ENCODE peak calls at places on chromosomes 6 and 20, in six cellular contexts. X is hepatocyte, P is heart right ventricle, D is osteoblast, I is breast epithelium, B is foreskin keratinocyte. N is an unnamed sample.

GRCh38 chr20:63639093-63639860 is 12.4 kb upstream of the GMEB2 start:
- DNase-seq in D (no peak), X (no peak), P (peak; percentile 51), B (no peak), I (no peak), N (no peak)

GRCh38 chr20:58244517-58245030 is 16.1 kb upstream of the ANKRD60 start:
- DNase-seq in D (no peak), B (no peak), I (no peak), X (no peak), P (no peak), N (no peak)

GRCh38 chr20:10555865-10556308 is 117.9 kb downstream of the JAG1 start:
- DNase-seq in B (no peak), D (no peak), X (no peak), P (no peak), I (no peak), N (no peak)

GRCh38 chr6:6649824-6650349 is 61.4 kb downstream of the LY86 start:
- DNase-seq in I (no peak), P (no peak), D (no peak), B (no peak), X (no peak), N (no peak)

GRCh38 chr6:134195164-134195906 is 122.6 kb downstream of the SGK1 start:
- DNase-seq in P (no peak), I (no peak), D (peak; percentile 78), B (no peak), X (no peak), N (no peak)

GRCh38 chr6:17705428-17705777 is 1.3 kb downstream of the NUP153 start:
- DNase-seq in B (peak; percentile 11), I (peak; percentile 55), X (peak; percentile 51), D (peak; percentile 75), P (peak; percentile 64), N (no peak)

GRCh38 chr6:13351271-13351670 is 22.9 kb upstream of the TBC1D7 start:
- DNase-seq in I (no peak), X (no peak), B (no peak), P (no peak), D (no peak), N (no peak)

GRCh38 chr6:158972241-158973233 is 27.5 kb downstream of the RSPH3 start:
- DNase-seq in I (no peak), D (peak; percentile 49), X (peak; percentile 74), P (no peak), B (no peak), N (no peak)

GRCh38 chr20:16123623-16124022 is 449.6 kb downstream of the KIF16B start:
- DNase-seq in P (no peak), X (no peak), I (no peak), D (peak; percentile 13), B (peak; percentile 10), N (no peak)

GRCh38 chr20:43681991-43682410 is 15.1 kb downstream of the MYBL2 start:
- DNase-seq in B (no peak), I (no peak), X (no peak), D (no peak), P (no peak), N (no peak)

GRCh38 chr20:4546786-4547185 is 174.9 kb upstream of the PRND start:
- DNase-seq in P (no peak), X (peak; percentile 24), D (no peak), B (no peak), I (no peak), N (no peak)

GRCh38 chr6:139151425-139152087 is 16.7 kb downstream of the HECA start:
- DNase-seq in B (no peak), X (no peak), I (no peak), D (no peak), P (no peak), N (no peak)
- H3K27ac ChIP-seq in B (peak overlapping the region; percentile 15), X (peak overlapping the region; percentile 39), I (no peak overlapping the region), D (no peak overlapping the region), P (no peak overlapping the region), N (peak overlapping the region; percentile 55)

GRCh38 chr20:48745330-48745729 is 82.5 kb downstream of the PREX1 start:
- DNase-seq in D (no peak), X (no peak), P (no peak), B (no peak), I (no peak), N (no peak)
- H3K27ac ChIP-seq in D (no peak overlapping the region), X (no peak overlapping the region), P (no peak overlapping the region), B (no peak overlapping the region), I (no peak overlapping the region), N (no peak overlapping the region)

GRCh38 chr20:40331249-40331648 is 357.8 kb downstream of the MAFB start:
- DNase-seq in D (peak; percentile 22), P (no peak), X (no peak), I (no peak), B (no peak), N (no peak)
- H3K27ac ChIP-seq in D (no peak overlapping the region), P (no peak overlapping the region), X (no peak overlapping the region), I (no peak overlapping the region), B (no peak overlapping the region), N (no peak overlapping the region)

GRCh38 chr6:14796974-14797762 is 448.7 kb upstream of the JARID2 start:
- DNase-seq in D (no peak), P (no peak), B (no peak), I (no peak), X (no peak), N (no peak)

GRCh38 chr6:14798594-14798982 is 447.3 kb upstream of the JARID2 start:
- DNase-seq in P (no peak), I (no peak), B (no peak), D (no peak), X (no peak), N (no peak)

GRCh38 chr6:14792118-14792955 is 453.5 kb upstream of the JARID2 start:
- DNase-seq in I (no peak), X (no peak), B (no peak), P (no peak), D (no peak), N (peak; percentile 31)

GRCh38 chr6:14797875-14798593 is 447.8 kb upstream of the JARID2 start:
- DNase-seq in B (no peak), I (no peak), D (no peak), P (no peak), X (no peak), N (no peak)

GRCh38 chr6:14795451-14795850 is 450.4 kb upstream of the JARID2 start:
- DNase-seq in D (peak; percentile 69), B (no peak), P (no peak), X (no peak), I (no peak), N (no peak)
- H3K27ac ChIP-seq in D (no peak overlapping the region), B (no peak overlapping the region), P (no peak overlapping the region), X (no peak overlapping the region), I (no peak overlapping the region), N (no peak overlapping the region)

DNA sequence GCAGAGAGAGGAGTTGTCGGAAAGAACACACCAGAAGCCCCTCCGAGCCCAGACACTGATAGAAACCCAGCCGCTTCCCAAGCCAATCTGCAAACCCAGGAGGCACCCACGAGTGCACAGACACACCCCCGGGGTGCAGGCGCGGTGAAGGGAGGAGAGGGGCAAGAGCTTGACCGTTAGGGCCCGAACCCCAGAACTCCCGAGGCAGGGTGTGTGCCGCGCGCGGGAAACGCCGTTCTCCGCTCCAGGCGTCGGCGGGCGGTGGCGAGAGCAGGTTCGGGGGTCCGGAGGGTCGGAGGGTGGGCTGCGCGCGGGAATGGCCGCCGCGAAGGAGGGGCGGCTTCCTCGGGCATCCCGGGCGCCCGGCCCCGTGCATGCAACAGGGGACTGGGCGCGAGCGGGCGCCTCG is 549 bp downstream of the ELOVL2 start:
- DNase-seq in I (no peak), B (no peak), X (peak; percentile 32), D (peak; percentile 84), P (no peak), N (no peak)
- H3K27ac ChIP-seq in I (peak overlapping the region; percentile 26), B (no peak overlapping the region), X (no peak overlapping the region), D (no peak overlapping the region), P (no peak overlapping the region), N (no peak overlapping the region)

GRCh38 chr20:46642944-46643343 is 8.3 kb downstream of the SLC13A3 start:
- DNase-seq in D (no peak), B (no peak), P (no peak), X (no peak), I (no peak), N (no peak)

GRCh38 chr20:46640044-46640443 is 11.2 kb downstream of the SLC13A3 start:
- DNase-seq in B (no peak), D (no peak), X (no peak), I (no peak), P (no peak), N (no peak)

GRCh38 chr20:46640536-46641311 is 10.5 kb downstream of the SLC13A3 start:
- DNase-seq in P (no peak), I (no peak), X (no peak), D (no peak), B (no peak), N (no peak)

GRCh38 chr20:46642265-46642942 is 8.9 kb downstream of the SLC13A3 start:
- DNase-seq in I (no peak), D (no peak), X (no peak), B (no peak), P (no peak), N (no peak)

DNA sequence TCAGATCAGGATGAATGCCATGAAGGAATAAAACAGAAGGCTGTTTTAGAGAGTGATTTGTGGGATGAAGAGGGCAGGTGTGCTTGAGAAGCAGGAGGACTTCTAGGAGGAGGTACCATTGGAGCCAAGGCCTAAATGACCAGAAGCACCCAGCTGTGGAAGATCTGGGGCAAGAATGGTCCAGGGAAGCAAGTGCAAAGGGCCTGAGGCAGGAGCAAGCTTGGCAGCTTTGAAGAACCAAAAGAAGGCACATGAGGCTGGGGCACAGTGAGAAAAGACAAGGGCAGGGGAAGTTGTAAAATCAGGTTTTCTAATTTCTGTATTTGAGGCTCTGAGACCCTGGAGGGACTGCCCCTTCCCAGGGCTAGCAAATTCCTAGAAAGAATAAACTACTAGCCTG is 9.8 kb downstream of the SLC13A3 start:
- DNase-seq in D (no peak), P (no peak), I (no peak), B (no peak), X (no peak), N (no peak)
- H3K27ac ChIP-seq in D (no peak overlapping the region), P (no peak overlapping the region), I (no peak overlapping the region), B (no peak overlapping the region), X (no peak overlapping the region), N (no peak overlapping the region)

DNA sequence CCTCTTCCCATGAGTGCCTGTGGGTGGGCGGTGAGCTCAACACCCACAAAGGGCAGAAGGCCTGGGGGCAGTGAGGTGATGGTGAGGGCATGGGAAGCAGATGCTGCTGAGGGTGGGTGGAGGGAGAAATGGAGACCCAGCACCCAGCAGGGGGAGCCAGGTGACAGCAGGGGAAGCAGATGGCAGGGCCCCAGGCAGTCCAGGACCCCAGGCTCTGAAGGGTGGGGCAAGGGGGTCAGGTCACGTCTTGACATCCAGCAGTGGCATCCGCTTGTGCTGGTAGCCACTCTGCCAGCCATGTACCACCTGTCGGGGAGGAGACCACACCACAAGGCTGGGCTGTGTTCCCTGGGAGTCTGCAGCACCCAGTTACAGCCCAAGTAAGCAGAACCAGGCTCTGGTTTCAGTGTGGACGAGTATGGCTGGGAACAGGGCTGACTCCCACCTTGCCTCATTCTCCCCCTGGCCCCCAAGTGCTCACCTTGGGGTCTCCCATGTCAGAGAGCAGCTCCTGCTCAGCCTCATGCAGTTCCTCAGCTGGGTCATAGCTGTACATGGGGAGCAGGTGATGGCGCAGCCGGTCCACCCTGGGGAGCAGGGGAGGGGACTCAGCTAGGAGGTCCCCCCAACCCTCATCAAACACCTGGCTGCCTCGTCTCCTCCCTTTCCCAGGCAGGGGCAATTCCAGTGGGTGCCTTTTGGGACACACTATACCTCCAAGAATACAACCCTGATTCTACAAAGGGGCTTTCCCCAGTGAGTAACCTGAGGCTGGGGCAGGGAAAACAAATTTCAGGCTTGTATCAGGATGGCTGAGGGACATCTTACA is 2.0 kb downstream of the SMIM29 start:
- DNase-seq in I (no peak), B (no peak), D (peak; percentile 79), P (no peak), X (peak; percentile 47), N (no peak)
- H3K27ac ChIP-seq in I (no peak overlapping the region), B (no peak overlapping the region), D (peak overlapping the region; percentile 52), P (no peak overlapping the region), X (no peak overlapping the region), N (peak overlapping the region; percentile 93)